ENCODE peak calls at places on chromosomes 1 and 21, in eight cellular contexts. L is transverse colon, D is GM23338, T is suprapubic skin, P is endothelial cell of umbilical vein, V is breast epithelium, H is HepG2, U is SK-N-SH. O is an unnamed sample.

GRCh38 chr1:39490596-39491145 is 765 bp upstream of the BMP8A start:
- DNase-seq in L (peak; percentile 44), D (peak; percentile 62), T (no peak), P (no peak), V (no peak), H (no peak), U (no peak), O (no peak)

GRCh38 chr21:45111703-45112102 is 37.3 kb downstream of the ADARB1 start:
- DNase-seq in L (no peak), D (no peak), T (no peak), P (no peak), V (no peak), H (no peak), U (no peak), O (no peak)

GRCh38 chr1:217534566-217534965 is 96.3 kb downstream of the GPATCH2 start:
- DNase-seq in L (no peak), D (no peak), T (no peak), P (no peak), V (no peak), H (no peak), U (no peak), O (no peak)

GRCh38 chr1:117826551-117827078 is 102.8 kb downstream of the GDAP2 start:
- DNase-seq in L (no peak), D (no peak), T (peak; percentile 81), P (peak; percentile 67), V (no peak), H (peak; percentile 25), U (peak; percentile 9), O (no peak)

GRCh38 chr21:38303300-38303699 is 46.5 kb downstream of the KCNJ15 start:
- DNase-seq in L (no peak), D (no peak), T (no peak), P (peak; percentile 57), V (no peak), H (no peak), U (no peak), O (no peak)

GRCh38 chr1:78586572-78586971 is 33.7 kb upstream of the IFI44L start:
- DNase-seq in L (no peak), D (no peak), T (no peak), P (no peak), V (no peak), H (no peak), U (no peak), O (no peak)

GRCh38 chr21:44907225-44907965 is 13.3 kb downstream of the ITGB2 start:
- DNase-seq in L (no peak), D (no peak), T (no peak), P (no peak), V (no peak), H (peak; percentile 36), U (no peak), O (peak; percentile 49)

GRCh38 chr1:19405761-19406481 is 79.4 kb downstream of the CAPZB start:
- DNase-seq in L (no peak), D (peak; percentile 55), T (no peak), P (no peak), V (no peak), H (no peak), U (peak; percentile 72), O (no peak)

GRCh38 chr1:227170361-227171166 is 147.7 kb downstream of the CDC42BPA start:
- DNase-seq in L (no peak), D (no peak), T (no peak), P (no peak), V (no peak), H (no peak), U (no peak), O (no peak)

GRCh38 chr1:209157514-209158285 is 425.8 kb upstream of the CAMK1G start:
- DNase-seq in L (no peak), D (peak; percentile 63), T (no peak), P (no peak), V (no peak), H (no peak), U (no peak), O (no peak)

GRCh38 chr1:200883118-200883517 is 10.3 kb downstream of the GPR25 start:
- DNase-seq in L (no peak), D (no peak), T (no peak), P (no peak), V (no peak), H (no peak), U (no peak), O (no peak)

GRCh38 chr1:15866696-15867687 is 19.5 kb downstream of the SPEN start:
- DNase-seq in L (no peak), D (no peak), T (no peak), P (no peak), V (no peak), H (no peak), U (no peak), O (no peak)

GRCh38 chr1:164685656-164686055 is 126.7 kb downstream of the PBX1 start:
- DNase-seq in L (no peak), D (no peak), T (no peak), P (no peak), V (no peak), H (no peak), U (no peak), O (no peak)

DNA sequence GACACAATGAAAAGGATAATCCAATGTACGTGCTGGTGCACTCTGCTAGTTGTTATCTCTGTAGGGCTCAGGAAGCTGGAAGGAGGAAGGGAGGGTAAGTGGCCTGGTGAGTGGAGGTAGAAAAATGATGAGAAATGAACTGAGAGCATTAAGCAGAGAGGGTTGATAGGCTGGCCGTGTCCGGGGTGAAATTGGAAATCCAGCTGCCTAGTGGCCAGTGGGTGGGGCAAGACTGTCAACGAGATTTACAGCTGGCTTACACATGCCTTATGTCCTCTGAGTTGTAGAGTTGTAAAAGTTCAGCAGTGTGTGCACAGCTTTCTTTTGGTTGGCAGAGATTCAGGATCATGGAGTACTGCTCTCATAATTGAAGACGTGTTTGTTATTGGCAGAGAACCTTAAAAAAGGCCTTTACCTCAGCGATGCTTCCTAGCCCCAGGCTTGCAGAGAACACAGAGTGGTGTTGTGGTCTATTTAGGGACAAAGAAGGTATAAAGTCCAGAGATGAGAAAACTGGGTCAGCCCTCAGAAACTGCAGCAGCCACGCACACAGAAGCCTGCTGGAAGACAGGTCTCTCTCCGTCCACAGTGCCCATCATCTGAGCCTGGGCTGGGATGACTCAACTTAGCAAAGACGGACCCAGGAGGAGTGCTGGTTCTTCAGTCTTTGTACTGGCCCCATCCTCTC is 132.4 kb downstream of the EDEM3 start:
- DNase-seq in L (peak; percentile 83), D (no peak), T (peak; percentile 89), P (peak; percentile 53), V (peak; percentile 73), H (no peak), U (peak; percentile 68), O (no peak)
- H3K4me3 ChIP-seq in L (no peak overlapping the region), D (no peak overlapping the region), T (no peak overlapping the region), P (no peak overlapping the region), V (peak overlapping the region; percentile 3), H (no peak overlapping the region), U (no peak overlapping the region), O (no peak overlapping the region)

DNA sequence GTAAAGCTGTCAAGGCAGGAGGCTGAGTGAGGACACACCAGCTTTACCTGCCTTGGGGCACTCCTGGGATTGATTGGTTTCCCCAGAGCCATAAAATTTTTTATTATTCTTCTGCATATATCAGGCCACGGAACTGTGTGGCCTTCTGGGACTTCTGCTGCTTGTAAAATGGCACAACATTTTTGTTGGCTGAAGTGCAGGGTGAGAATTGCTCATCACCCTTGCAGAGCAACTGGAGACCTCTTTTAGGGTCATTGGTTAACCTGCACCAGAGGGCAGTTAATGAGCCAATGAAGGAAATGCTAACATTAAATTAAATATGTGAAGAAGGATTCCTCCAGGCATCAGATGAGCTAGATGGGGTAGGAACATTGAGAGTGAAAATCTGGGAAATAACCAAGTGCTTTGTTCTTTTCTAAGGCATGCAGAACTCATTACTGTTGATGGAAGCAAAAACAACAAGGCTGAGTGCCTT is 87.7 kb downstream of the LTN1 start:
- DNase-seq in L (peak; percentile 31), D (no peak), T (no peak), P (no peak), V (no peak), H (no peak), U (no peak), O (no peak)
- TF ChIP-seq POLR2AphosphoS5 in L (no peak), D (no peak), T (no peak), P (no peak), V (no peak), H (no peak), U (no peak), O (no peak)

GRCh38 chr1:31241321-31241720 is 1.6 kb upstream of the NKAIN1 start:
- DNase-seq in L (no peak), D (no peak), T (no peak), P (no peak), V (no peak), H (no peak), U (no peak), O (no peak)

GRCh38 chr1:31238612-31238985 is 1.1 kb downstream of the NKAIN1 start:
- DNase-seq in L (no peak), D (no peak), T (no peak), P (no peak), V (no peak), H (no peak), U (peak; percentile 54), O (no peak)

GRCh38 chr1:31234870-31235269 is 4.8 kb downstream of the NKAIN1 start:
- DNase-seq in L (no peak), D (no peak), T (no peak), P (no peak), V (no peak), H (no peak), U (no peak), O (no peak)

GRCh38 chr1:31239653-31240241 is at the start of gene NKAIN1:
- DNase-seq in L (no peak), D (peak; percentile 84), T (no peak), P (no peak), V (no peak), H (no peak), U (peak; percentile 89), O (no peak)

DNA sequence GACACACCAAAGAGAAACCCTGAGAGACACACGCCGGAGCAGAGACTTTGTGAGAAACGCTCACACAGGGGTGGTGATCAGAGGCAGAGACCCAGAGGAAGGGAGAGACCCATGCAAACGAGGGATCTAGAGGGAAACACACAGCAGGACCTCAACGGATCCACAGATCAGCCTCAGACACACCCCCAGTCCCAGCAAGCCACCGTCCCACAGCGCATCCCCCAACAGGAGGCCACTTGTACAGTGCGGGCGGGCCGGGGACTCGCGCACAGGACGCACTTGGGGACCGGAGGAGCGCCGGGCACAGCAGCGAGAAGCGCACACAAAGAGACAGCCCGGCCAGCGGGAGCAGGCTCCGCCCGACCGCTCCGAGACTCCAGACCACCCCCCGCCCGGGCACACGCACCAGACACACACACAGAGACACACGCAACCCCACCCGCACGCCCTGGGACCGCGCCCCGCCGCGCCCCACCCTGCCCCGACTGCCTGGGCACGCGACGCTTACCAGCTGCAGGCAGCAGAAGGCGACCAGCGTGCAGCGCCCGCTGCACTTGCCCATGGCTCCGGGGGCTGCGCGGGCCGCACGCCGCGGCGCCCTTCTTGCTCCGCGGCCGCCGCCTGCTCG is 587 bp downstream of the NKAIN1 start:
- DNase-seq in L (peak; percentile 31), D (peak; percentile 81), T (no peak), P (peak; percentile 21), V (no peak), H (no peak), U (peak; percentile 87), O (no peak)
- H3K4me3 ChIP-seq in L (peak overlapping the region; percentile 20), D (peak overlapping the region; percentile 78), T (peak overlapping the region; percentile 48), P (no peak overlapping the region), V (peak overlapping the region; percentile 41), H (peak overlapping the region; percentile 60), U (no peak overlapping the region), O (peak overlapping the region; percentile 30)

DNA sequence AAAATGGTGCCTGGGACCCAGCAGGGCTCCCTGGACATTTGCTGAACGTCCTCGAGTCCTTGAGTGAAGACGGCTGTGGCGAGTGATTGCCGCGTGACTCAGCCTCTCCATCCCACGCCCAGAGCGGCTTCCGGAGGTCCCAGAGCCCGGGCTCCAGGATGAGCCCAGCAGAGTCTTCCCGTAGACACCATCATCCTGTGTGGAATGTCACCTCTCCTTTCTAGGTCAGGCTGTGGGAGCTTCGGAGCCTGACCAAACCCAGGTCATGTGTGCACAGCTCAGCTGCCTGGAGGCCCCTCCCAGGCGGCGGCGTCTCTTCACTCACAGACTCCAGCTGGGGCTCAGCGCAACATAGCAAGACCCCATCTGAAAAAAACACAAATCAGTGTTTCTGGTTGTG is 38.2 kb downstream of the PRKCZ start:
- DNase-seq in L (peak; percentile 36), D (no peak), T (no peak), P (no peak), V (no peak), H (no peak), U (no peak), O (peak; percentile 59)
- TF ChIP-seq POLR2AphosphoS5 in L (no peak), D (no peak), T (no peak), P (no peak), V (no peak), H (no peak), U (no peak), O (no peak)